ENCODE peak calls at places on chromosomes 6 and 20, in five cellular contexts. K is adrenal gland, G is thoracic aorta, O is kidney, C is breast epithelium. M is an unnamed sample.
A peak's percentile ranks its signal among the peaks of the same experiment; 100 is the strongest.

GRCh38 chr20:22795897-22796296 is 211.5 kb upstream of the FOXA2 start:
- DNase-seq in O (no peak), K (peak; percentile 37), G (peak; percentile 37), C (no peak), M (no peak)

GRCh38 chr20:14418441-14418840 is 81.0 kb upstream of the FLRT3 start:
- DNase-seq in O (no peak), G (no peak), K (no peak), C (no peak), M (no peak)

GRCh38 chr20:35710039-35710438 is 10.8 kb downstream of the ROMO1 start:
- DNase-seq in C (no peak), K (no peak), O (no peak), G (no peak), M (no peak)

GRCh38 chr6:53724501-53724900 is 58.9 kb upstream of the KLHL31 start:
- DNase-seq in C (no peak), O (no peak), K (no peak), G (no peak), M (no peak)

GRCh38 chr20:39268566-39268965 is 306.4 kb downstream of the DHX35 start:
- DNase-seq in O (no peak), G (no peak), C (no peak), K (peak; percentile 51), M (no peak)

GRCh38 chr6:57173886-57174510 is 1.9 kb downstream of the BAG2 start:
- DNase-seq in O (no peak), G (no peak), K (no peak), C (no peak), M (no peak)

GRCh38 chr6:72446427-72446826 is 175.4 kb upstream of the KCNQ5 start:
- DNase-seq in O (no peak), K (no peak), C (no peak), G (no peak), M (no peak)

GRCh38 chr20:36806049-36806448 is 32.5 kb upstream of the DSN1 start:
- DNase-seq in G (no peak), C (no peak), K (peak; percentile 49), O (no peak), M (no peak)

GRCh38 chr6:1574083-1574761 is 35.5 kb upstream of the FOXC1 start:
- DNase-seq in G (no peak), C (no peak), O (no peak), K (no peak), M (peak; percentile 40)

GRCh38 chr20:12012241-12013222 is 94.8 kb downstream of the BTBD3 start:
- DNase-seq in G (no peak), K (peak; percentile 17), C (no peak), O (no peak), M (no peak)

GRCh38 chr6:111162504-111162903 is 75.2 kb downstream of the SLC16A10 start:
- DNase-seq in K (no peak), G (no peak), C (no peak), O (no peak), M (no peak)

GRCh38 chr20:5377484-5377883 is 60.7 kb upstream of the PROKR2 start:
- DNase-seq in K (no peak), O (no peak), G (no peak), C (no peak), M (no peak)

GRCh38 chr6:81818778-81819491 is 66.5 kb upstream of the TENT5A start:
- DNase-seq in K (no peak), C (no peak), O (no peak), G (no peak), M (no peak)

GRCh38 chr20:50447817-50448216 is 62.4 kb upstream of the PTPN1 start:
- DNase-seq in K (no peak), G (no peak), O (no peak), C (no peak), M (no peak)

GRCh38 chr20:50450961-50451752 is 59.0 kb upstream of the PTPN1 start:
- DNase-seq in K (peak; percentile 85), C (no peak), O (no peak), G (no peak), M (no peak)

GRCh38 chr20:50447102-50447804 is 62.9 kb upstream of the PTPN1 start:
- DNase-seq in O (no peak), G (no peak), K (no peak), C (no peak), M (no peak)

GRCh38 chr20:50450493-50450826 is 59.7 kb upstream of the PTPN1 start:
- DNase-seq in K (no peak), C (no peak), O (no peak), G (no peak), M (no peak)

GRCh38 chr20:50449789-50450492 is 60.2 kb upstream of the PTPN1 start:
- DNase-seq in G (no peak), O (no peak), C (no peak), K (no peak), M (no peak)
- H3K4me1 ChIP-seq in G (peaks cover 17% of the 10 kb centered on the region), O (peaks cover 3% of the 10 kb centered on the region), C (no peaks in the 10 kb centered on the region), K (peaks cover 13% of the 10 kb centered on the region), M (peaks cover 6% of the 10 kb centered on the region)

GRCh38 chr6:88381289-88381642 is 215.1 kb upstream of the CNR1 start:
- DNase-seq in O (peak; percentile 18), C (no peak), G (no peak), K (no peak), M (no peak)
- H3K27ac ChIP-seq in O (no peak overlapping the region), C (no peak overlapping the region), G (peak overlapping the region; percentile 48), K (peak overlapping the region; percentile 60), M (no peak overlapping the region)

DNA sequence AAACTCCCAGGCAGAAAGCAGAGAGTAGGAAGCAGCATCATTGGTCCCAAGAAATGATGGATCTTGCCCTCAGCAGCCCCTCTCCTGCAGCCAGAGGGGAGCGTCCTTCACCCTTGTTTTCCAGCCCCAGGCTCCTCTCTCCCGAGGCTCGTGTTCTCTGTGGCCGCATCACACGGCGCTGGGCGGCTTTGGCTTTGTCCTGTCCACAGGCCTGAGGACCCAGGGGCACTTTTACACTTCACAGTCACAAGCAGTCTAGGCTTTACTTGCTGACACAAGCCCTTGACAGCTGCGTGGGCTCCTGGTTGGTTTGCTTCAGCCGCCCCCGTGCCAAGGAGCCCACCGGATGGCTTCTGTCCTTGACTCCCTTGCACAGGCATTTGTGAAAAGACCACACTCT is 175.4 kb upstream of the THBS2 start:
- DNase-seq in O (no peak), K (no peak), C (no peak), G (no peak), M (no peak)
- H3K9me3 ChIP-seq in O (peaks cover 3% of the 10 kb centered on the region), K (no peaks in the 10 kb centered on the region), C (peaks cover 41% of the 10 kb centered on the region), G (peaks cover 17% of the 10 kb centered on the region), M (no peaks in the 10 kb centered on the region)

DNA sequence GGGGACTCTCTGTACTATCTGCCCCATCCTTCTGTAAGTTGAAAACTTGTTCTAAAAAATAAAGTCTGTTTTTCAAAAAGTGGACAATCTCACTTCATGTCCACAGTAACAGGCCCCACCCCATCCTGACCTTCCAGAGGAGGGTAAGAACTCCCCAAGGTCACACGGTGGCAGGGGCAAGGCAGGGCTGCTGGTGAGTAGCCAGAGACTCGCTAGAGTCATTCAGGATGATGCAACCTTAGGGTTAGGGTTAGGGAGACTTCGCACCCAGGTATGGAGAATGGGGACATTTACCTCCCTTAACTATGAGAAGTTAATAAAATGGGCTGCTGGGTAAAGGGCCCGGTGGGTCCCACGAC is 15.4 kb downstream of the PEDS1 start:
- DNase-seq in G (no peak), O (no peak), C (no peak), K (peak; percentile 74), M (no peak)
- H3K4me1 ChIP-seq in G (no peaks in the 10 kb centered on the region), O (peaks cover 17% of the 10 kb centered on the region), C (peaks cover 11% of the 10 kb centered on the region), K (peaks cover 40% of the 10 kb centered on the region), M (peaks cover 12% of the 10 kb centered on the region)

GRCh38 chr20:21182832-21183563 is 57.1 kb downstream of the KIZ start:
- DNase-seq in G (no peak), K (peak; percentile 29), C (no peak), O (peak; percentile 77), M (peak; percentile 37)

GRCh38 chr20:21185849-21186248 is 60.0 kb downstream of the KIZ start:
- DNase-seq in G (no peak), C (no peak), O (no peak), K (no peak), M (no peak)

GRCh38 chr20:21184810-21185209 is 58.9 kb downstream of the KIZ start:
- DNase-seq in K (no peak), G (no peak), C (no peak), O (no peak), M (peak; percentile 12)

GRCh38 chr20:21181028-21181427 is 55.1 kb downstream of the KIZ start:
- DNase-seq in O (no peak), C (no peak), G (no peak), K (no peak), M (no peak)

GRCh38 chr20:21183722-21184121 is 57.8 kb downstream of the KIZ start:
- DNase-seq in G (no peak), C (no peak), O (no peak), K (no peak), M (no peak)
- H3K27ac ChIP-seq in G (peak overlapping the region; percentile 13), C (peak overlapping the region; percentile 40), O (no peak overlapping the region), K (peak overlapping the region; percentile 0), M (peak overlapping the region; percentile 36)

GRCh38 chr6:169891421-169891820 is 140.0 kb downstream of the ERMARD start:
- DNase-seq in C (no peak), O (no peak), K (no peak), G (no peak), M (no peak)
- H3K9me3 ChIP-seq in C (peaks cover 4% of the 10 kb centered on the region), O (no peaks in the 10 kb centered on the region), K (no peaks in the 10 kb centered on the region), G (no peaks in the 10 kb centered on the region), M (no peaks in the 10 kb centered on the region)